ENCODE peak calls at places on chromosomes 12 and 14, in five cellular contexts. T is hepatocyte, W is cardiac muscle cell, R is aorta, P is thyroid gland. K is an unnamed sample.

GRCh38 chr14:24430682-24431568 is 1.2 kb downstream of the KHNYN start:
- DNase-seq in P (peak; percentile 32), W (no peak), R (peak; percentile 80), T (peak; percentile 64), K (no peak)

GRCh38 chr12:50057896-50058670 is 687 bp downstream of the ASIC1 start:
- DNase-seq in P (no peak), W (no peak), R (no peak), T (no peak), K (no peak)

GRCh38 chr12:121989266-121989950 is 32.3 kb upstream of the BCL7A start:
- DNase-seq in R (no peak), T (no peak), W (no peak), P (no peak), K (peak; percentile 27)

GRCh38 chr12:68980476-68981212 is 47.7 kb upstream of the CPM start:
- DNase-seq in P (no peak), R (no peak), T (no peak), W (no peak), K (no peak)

GRCh38 chr12:106220561-106220960 is 27.3 kb downstream of the CKAP4 start:
- DNase-seq in R (no peak), W (no peak), T (no peak), P (no peak), K (no peak)

GRCh38 chr12:108568653-108569154 is 6.3 kb downstream of the ISCU start:
- DNase-seq in W (no peak), T (no peak), P (no peak), R (no peak), K (no peak)

GRCh38 chr12:124613151-124613585 is 45.8 kb upstream of the NCOR2 start:
- DNase-seq in P (peak; percentile 17), W (no peak), R (no peak), T (peak; percentile 53), K (peak; percentile 44)

GRCh38 chr12:68750506-68750905 is 4.5 kb downstream of the SLC35E3 start:
- DNase-seq in W (no peak), P (no peak), T (no peak), R (no peak), K (no peak)

GRCh38 chr12:119938049-119938667 is 50.9 kb upstream of the BICDL1 start:
- DNase-seq in W (peak; percentile 63), R (no peak), T (peak; percentile 74), P (peak; percentile 43), K (peak; percentile 31)

GRCh38 chr12:93415723-93416464 is 25.9 kb downstream of the UBE2N start:
- DNase-seq in P (no peak), R (no peak), W (peak; percentile 47), T (no peak), K (no peak)

GRCh38 chr12:107119091-107119490 is 25.7 kb upstream of the CRY1 start:
- DNase-seq in R (no peak), W (no peak), T (no peak), P (no peak), K (no peak)

GRCh38 chr12:56206373-56207166 is 15.2 kb downstream of the RNF41 start:
- DNase-seq in T (peak; percentile 68), R (no peak), W (peak; percentile 67), P (peak; percentile 40), K (peak; percentile 53)

GRCh38 chr12:104680070-104680469 is 223.3 kb downstream of the CHST11 start:
- DNase-seq in P (no peak), W (no peak), T (no peak), R (no peak), K (no peak)

GRCh38 chr12:42759622-42760273 is 170.2 kb upstream of the PRICKLE1 start:
- DNase-seq in R (peak; percentile 79), P (peak; percentile 73), W (no peak), T (peak; percentile 20), K (peak; percentile 76)

GRCh38 chr12:65670775-65671174 is 153.5 kb upstream of the HMGA2 start:
- DNase-seq in T (no peak), R (no peak), P (no peak), W (no peak), K (no peak)

GRCh38 chr12:51270847-51271518 is 768 bp upstream of the SMAGP start:
- DNase-seq in P (no peak), T (peak; percentile 47), R (no peak), W (no peak), K (no peak)

GRCh38 chr12:1821805-1822204 is 1.4 kb downstream of the LRTM2 start:
- DNase-seq in P (no peak), R (no peak), W (no peak), T (no peak), K (no peak)

GRCh38 chr14:69354383-69355154 is 43.5 kb downstream of the ERH start:
- DNase-seq in P (peak; percentile 29), R (no peak), W (no peak), T (no peak), K (peak; percentile 16)

GRCh38 chr12:80582431-80582830 is 125.0 kb upstream of the MYF6 start:
- DNase-seq in R (no peak), W (no peak), T (no peak), P (no peak), K (no peak)

GRCh38 chr12:62637679-62638078 is 171.1 kb downstream of the MON2 start:
- DNase-seq in W (no peak), P (no peak), T (no peak), R (no peak), K (no peak)

GRCh38 chr12:68529466-68529865 is 81.2 kb upstream of the RAP1B start:
- DNase-seq in R (no peak), P (no peak), W (no peak), T (no peak), K (no peak)

GRCh38 chr12:54074308-54074707 is 20.7 kb downstream of the HOXC4 start:
- DNase-seq in R (no peak), P (no peak), W (no peak), T (no peak), K (no peak)

GRCh38 chr12:54075974-54076373 is 22.3 kb downstream of the HOXC4 start:
- DNase-seq in P (no peak), W (no peak), T (no peak), R (no peak), K (no peak)

GRCh38 chr12:54071942-54072341 is 18.3 kb downstream of the HOXC4 start:
- DNase-seq in W (no peak), P (no peak), R (no peak), T (no peak), K (no peak)

DNA sequence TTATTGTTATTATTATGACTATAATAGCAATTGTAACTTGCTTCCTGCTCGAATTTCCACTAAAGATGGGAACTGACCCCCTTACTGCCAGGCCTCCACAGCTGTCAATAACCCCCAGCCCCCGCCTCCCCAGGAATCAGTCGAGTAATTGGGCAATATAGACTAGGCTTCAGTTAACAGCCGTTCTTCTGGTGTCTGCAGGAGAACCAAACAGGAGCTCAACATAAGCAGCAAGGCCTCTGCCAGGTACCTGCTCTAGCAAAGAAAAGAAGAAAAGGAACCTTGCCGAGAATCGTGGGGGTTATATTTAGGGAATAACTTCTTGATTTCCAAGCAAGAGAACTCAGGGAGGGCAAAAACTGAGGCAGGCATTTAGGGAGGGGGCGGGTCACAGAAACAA is 21.8 kb downstream of the HOXC4 start:
- DNase-seq in R (no peak), T (no peak), P (no peak), W (no peak), K (no peak)
- H3K27me3 ChIP-seq in R (peaks cover 5% of the 10 kb centered on the region), T (peaks cover 19% of the 10 kb centered on the region), P (peaks cover 4% of the 10 kb centered on the region), W (peaks cover 99% of the 10 kb centered on the region), K (no peaks in the 10 kb centered on the region)

DNA sequence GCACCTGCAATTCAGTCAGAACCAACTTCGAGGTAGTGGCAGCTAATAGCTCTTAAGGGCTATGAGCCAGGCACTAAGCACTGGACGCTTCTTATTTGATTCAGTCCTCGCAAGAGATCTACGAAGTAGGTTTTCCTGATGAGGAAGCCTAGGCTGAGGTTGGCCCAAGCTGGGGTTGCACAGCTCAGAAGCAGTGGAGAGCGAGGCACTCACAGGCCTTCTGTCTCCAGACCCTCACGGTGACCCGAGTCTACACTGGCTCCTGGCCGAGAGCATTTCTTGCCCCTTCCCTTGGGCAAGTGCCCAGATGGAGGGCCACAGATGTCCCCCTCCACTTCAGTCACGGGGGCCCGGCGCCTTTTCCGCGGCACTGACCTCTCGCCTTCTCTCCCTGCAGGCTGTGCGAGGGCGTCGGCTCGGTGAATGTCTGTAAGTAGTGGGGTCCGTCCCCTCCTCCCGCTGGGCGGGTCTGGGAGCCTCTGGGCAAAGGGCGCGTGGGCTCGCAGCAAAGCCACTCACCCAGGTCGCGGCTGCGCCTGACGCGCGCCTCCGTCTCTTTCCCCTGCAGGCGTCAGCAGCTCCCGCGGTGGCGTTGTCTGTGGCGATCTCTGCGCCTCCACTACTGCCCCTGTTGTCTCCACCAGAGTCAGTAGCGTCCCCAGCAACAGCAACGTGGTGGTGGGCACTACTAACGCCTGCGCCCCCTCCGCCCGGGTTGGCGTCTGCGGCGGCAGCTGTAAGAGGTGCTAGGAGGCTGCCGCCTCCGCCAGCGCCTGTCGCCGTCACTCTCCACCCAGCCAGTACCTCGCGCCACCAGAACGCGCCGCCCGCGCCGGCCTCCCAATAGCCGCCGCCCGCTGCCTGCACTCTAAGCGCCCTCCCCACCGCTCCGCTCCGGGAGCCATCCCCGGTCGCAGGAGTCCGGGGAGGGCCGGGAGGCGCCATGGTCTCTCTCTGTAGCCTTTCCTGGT is 13.1 kb downstream of the KRT83 start:
- DNase-seq in P (peak; percentile 86), R (peak; percentile 92), T (peak; percentile 85), W (peak; percentile 82), K (peak; percentile 60)
- H3K27me3 ChIP-seq in P (no peaks in the 10 kb centered on the region), R (no peaks in the 10 kb centered on the region), T (peaks cover 22% of the 10 kb centered on the region), W (peaks cover 68% of the 10 kb centered on the region), K (peaks cover 2% of the 10 kb centered on the region)

GRCh38 chr12:30268036-30268435 is 427.6 kb downstream of the IPO8 start:
- DNase-seq in R (no peak), W (no peak), P (no peak), T (no peak), K (no peak)

GRCh38 chr12:30269491-30269890 is 426.2 kb downstream of the IPO8 start:
- DNase-seq in P (no peak), W (no peak), T (peak; percentile 9), R (no peak), K (no peak)
- H3K27me3 ChIP-seq in P (no peaks in the 10 kb centered on the region), W (no peaks in the 10 kb centered on the region), T (no peaks in the 10 kb centered on the region), R (no peaks in the 10 kb centered on the region), K (no peaks in the 10 kb centered on the region)

GRCh38 chr14:94964931-94965330 is 192.4 kb downstream of the DICER1 start:
- DNase-seq in R (no peak), W (no peak), T (no peak), P (no peak), K (no peak)
- H3K27me3 ChIP-seq in R (no peaks in the 10 kb centered on the region), W (no peaks in the 10 kb centered on the region), T (no peaks in the 10 kb centered on the region), P (no peaks in the 10 kb centered on the region), K (no peaks in the 10 kb centered on the region)

DNA sequence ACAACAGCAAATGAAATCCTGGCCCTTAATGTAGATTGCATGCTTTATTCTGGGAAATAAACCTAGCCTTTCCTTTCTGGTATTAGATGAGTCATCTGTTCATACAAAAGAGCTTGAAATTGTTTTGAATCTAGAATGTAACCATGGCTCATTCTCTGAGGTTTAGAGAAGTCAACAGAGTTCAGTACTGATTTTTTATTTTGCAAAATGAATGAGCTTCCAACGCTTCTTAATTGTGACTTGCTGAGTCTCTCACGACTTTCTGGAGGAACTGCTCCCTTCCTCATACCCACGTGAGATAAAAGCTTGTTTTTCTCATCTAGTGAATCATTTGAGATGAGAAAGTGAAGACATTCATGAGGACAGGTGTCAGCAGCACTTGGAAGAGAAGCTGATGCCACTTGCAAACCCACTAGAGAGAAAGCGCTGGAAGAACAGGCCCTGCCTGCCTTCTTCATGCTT is 509.6 kb downstream of the VRK1 start:
- DNase-seq in R (no peak), P (no peak), T (no peak), W (no peak), K (no peak)
- H3K27me3 ChIP-seq in R (no peaks in the 10 kb centered on the region), P (no peaks in the 10 kb centered on the region), T (no peaks in the 10 kb centered on the region), W (no peaks in the 10 kb centered on the region), K (no peaks in the 10 kb centered on the region)

K was measured in prostate gland.